ENCODE peak calls at places on chromosomes 4 and X, in four cellular contexts. One of them, this sample, is unnamed.

GRCh38 chr4:173243917-173244658 is 75.5 kb downstream of the GALNT7 start:
- DNase-seq in HepG2: no peak
- DNase-seq in substantia nigra: no peak
- DNase-seq in PC-3: no peak
- DNase-seq in this sample: no peak

GRCh38 chr4:153595894-153596601 is 88.0 kb upstream of the TLR2 start:
- DNase-seq in HepG2: no peak
- DNase-seq in PC-3: peak
- DNase-seq in substantia nigra: no peak
- DNase-seq in this sample: peak

GRCh38 chrX:133813991-133814390 is 171.4 kb downstream of the GPC3 start:
- DNase-seq in PC-3: no peak
- DNase-seq in HepG2: no peak
- DNase-seq in substantia nigra: no peak
- DNase-seq in this sample: no peak

GRCh38 chr4:123505457-123506310 is 109.1 kb downstream of the SPRY1 start:
- DNase-seq in PC-3: peak
- DNase-seq in HepG2: peak
- DNase-seq in substantia nigra: peak
- DNase-seq in this sample: peak

GRCh38 chr4:180449395-180449956 is 1793.7 kb upstream of the TENM3 start:
- DNase-seq in PC-3: peak
- DNase-seq in HepG2: peak
- DNase-seq in substantia nigra: peak
- DNase-seq in this sample: peak

GRCh38 chr4:153148796-153149195 is 55.4 kb upstream of the TRIM2 start:
- DNase-seq in substantia nigra: no peak
- DNase-seq in HepG2: no peak
- DNase-seq in PC-3: no peak
- DNase-seq in this sample: no peak

GRCh38 chr4:79757580-79757979 is 315.4 kb downstream of the ANTXR2 start:
- DNase-seq in PC-3: peak
- DNase-seq in HepG2: no peak
- DNase-seq in substantia nigra: no peak
- DNase-seq in this sample: no peak

GRCh38 chr4:79651516-79651915 is 243.5 kb upstream of the GK2 start:
- DNase-seq in substantia nigra: no peak
- DNase-seq in PC-3: no peak
- DNase-seq in HepG2: peak
- DNase-seq in this sample: no peak

GRCh38 chr4:40204507-40205258 is 7.9 kb downstream of the RHOH start:
- DNase-seq in substantia nigra: no peak
- DNase-seq in HepG2: no peak
- DNase-seq in PC-3: no peak
- DNase-seq in this sample: no peak

GRCh38 chrX:135345328-135345645 is 36.0 kb downstream of the ETDC start:
- DNase-seq in substantia nigra: peak
- DNase-seq in HepG2: no peak
- DNase-seq in PC-3: peak
- DNase-seq in this sample: peak

GRCh38 chrX:28757290-28757689 is 170.0 kb downstream of the IL1RAPL1 start:
- DNase-seq in PC-3: no peak
- DNase-seq in substantia nigra: no peak
- DNase-seq in HepG2: no peak
- DNase-seq in this sample: no peak

GRCh38 chr4:72365981-72366380 is 203.0 kb downstream of the ADAMTS3 start:
- DNase-seq in HepG2: no peak
- DNase-seq in PC-3: no peak
- DNase-seq in substantia nigra: no peak
- DNase-seq in this sample: no peak

GRCh38 chr4:2825740-2826139 is 17.9 kb upstream of the ADD1 start:
- DNase-seq in PC-3: no peak
- DNase-seq in substantia nigra: peak
- DNase-seq in HepG2: no peak
- DNase-seq in this sample: no peak

GRCh38 chrX:144809025-144809424 is 438.3 kb upstream of the SPANXN1 start:
- DNase-seq in PC-3: no peak
- DNase-seq in HepG2: no peak
- DNase-seq in substantia nigra: no peak
- DNase-seq in this sample: no peak

GRCh38 chr4:8834681-8835220 is 36.9 kb downstream of the HMX1 start:
- DNase-seq in PC-3: no peak
- DNase-seq in substantia nigra: no peak
- DNase-seq in HepG2: no peak
- DNase-seq in this sample: no peak

GRCh38 chr4:73729534-73730165 is 10.7 kb upstream of the CXCL8 start:
- DNase-seq in PC-3: peak
- DNase-seq in HepG2: peak
- DNase-seq in substantia nigra: peak
- DNase-seq in this sample: peak
- H3K27ac ChIP-seq in PC-3: peak
- H3K27ac ChIP-seq in HepG2: no peak
- H3K27ac ChIP-seq in substantia nigra: no peak
- H3K27ac ChIP-seq in this sample: no peak

GRCh38 chr4:88823058-88823919 is 125.7 kb upstream of the NAP1L5 start:
- DNase-seq in PC-3: peak
- DNase-seq in substantia nigra: peak
- DNase-seq in HepG2: peak
- DNase-seq in this sample: peak
- H3K27ac ChIP-seq in PC-3: peak
- H3K27ac ChIP-seq in substantia nigra: peak
- H3K27ac ChIP-seq in HepG2: peak
- H3K27ac ChIP-seq in this sample: peak

GRCh38 chrX:110041980-110042379 is 39.1 kb downstream of the TMEM164 start:
- DNase-seq in PC-3: no peak
- DNase-seq in substantia nigra: no peak
- DNase-seq in HepG2: no peak
- DNase-seq in this sample: no peak
- H3K27ac ChIP-seq in PC-3: no peak
- H3K27ac ChIP-seq in substantia nigra: no peak
- H3K27ac ChIP-seq in HepG2: no peak
- H3K27ac ChIP-seq in this sample: no peak

GRCh38 chr4:150501019-150501727 is 80.8 kb upstream of the MAB21L2 start:
- DNase-seq in PC-3: peak
- DNase-seq in substantia nigra: no peak
- DNase-seq in HepG2: no peak
- DNase-seq in this sample: peak
- H3K27ac ChIP-seq in PC-3: no peak
- H3K27ac ChIP-seq in substantia nigra: no peak
- H3K27ac ChIP-seq in HepG2: no peak
- H3K27ac ChIP-seq in this sample: peak

GRCh38 chrX:150694738-150695410 is 1.7 kb downstream of the MTMR1 start:
- DNase-seq in HepG2: no peak
- DNase-seq in substantia nigra: no peak
- DNase-seq in PC-3: no peak
- DNase-seq in this sample: no peak
- H3K27ac ChIP-seq in HepG2: no peak
- H3K27ac ChIP-seq in substantia nigra: no peak
- H3K27ac ChIP-seq in PC-3: peak
- H3K27ac ChIP-seq in this sample: peak

DNA sequence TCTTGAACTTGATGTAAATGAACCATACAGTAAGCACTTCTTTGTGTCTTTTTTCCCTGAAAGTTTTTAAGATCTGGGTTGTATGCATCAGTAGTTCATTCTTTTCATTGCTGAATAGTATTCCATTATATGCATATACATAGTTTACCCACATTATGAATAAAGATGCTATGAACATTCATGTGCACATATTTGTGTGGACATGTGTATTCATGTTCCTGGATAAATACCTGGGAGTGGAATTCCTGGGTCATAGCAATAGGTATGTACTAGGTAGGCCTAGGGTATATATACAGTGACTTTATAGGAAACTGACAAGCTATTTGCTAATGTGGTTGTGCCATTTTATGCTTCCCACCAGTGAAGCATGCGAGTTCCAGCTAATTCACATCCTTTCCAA is 215.9 kb downstream of the NR3C2 start:
- DNase-seq in substantia nigra: no peak
- DNase-seq in HepG2: no peak
- DNase-seq in PC-3: no peak
- DNase-seq in this sample: no peak
- H3K27ac ChIP-seq in substantia nigra: no peak
- H3K27ac ChIP-seq in HepG2: no peak
- H3K27ac ChIP-seq in PC-3: no peak
- H3K27ac ChIP-seq in this sample: no peak

GRCh38 chrX:152941328-152942111 is 43.7 kb downstream of the ZNF185 start:
- DNase-seq in substantia nigra: peak
- DNase-seq in HepG2: peak
- DNase-seq in PC-3: peak
- DNase-seq in this sample: peak
- H3K27ac ChIP-seq in substantia nigra: peak
- H3K27ac ChIP-seq in HepG2: no peak
- H3K27ac ChIP-seq in PC-3: no peak
- H3K27ac ChIP-seq in this sample: peak